ENCODE peak calls at places on chromosomes 12 and 14, in nine cellular contexts. N, Q, X, P, F, K, I, V and R are unnamed samples. For H3K27me3, the result is how much of the 10 kb centered on the place peaks cover.

GRCh38 chr14:94969766-94970165 is 187.6 kb downstream of the DICER1 start:
- DNase-seq in X (no peak), V (no peak), Q (no peak), F (no peak), P (peak), N (no peak), K (no peak), I (no peak), R (no peak)

GRCh38 chr12:102095677-102096263 is 24.1 kb downstream of the NUP37 start:
- DNase-seq in P (no peak), I (no peak), F (no peak), Q (no peak), K (no peak), X (no peak), V (no peak), N (no peak), R (no peak)

GRCh38 chr14:33686856-33687255 is 264.0 kb downstream of the EGLN3 start:
- DNase-seq in N (no peak), I (no peak), K (no peak), Q (no peak), P (no peak), F (no peak), X (no peak), V (no peak), R (no peak)

GRCh38 chr12:73629171-73629570 is 908.5 kb upstream of the ATXN7L3B start:
- DNase-seq in I (no peak), Q (no peak), K (no peak), F (no peak), V (no peak), X (no peak), N (no peak), P (no peak), R (no peak)

GRCh38 chr12:80101126-80101525 is 1.8 kb downstream of the OTOGL start:
- DNase-seq in I (no peak), X (no peak), Q (no peak), F (no peak), V (no peak), N (no peak), P (no peak), K (no peak), R (no peak)

GRCh38 chr14:90553921-90554336 is 157.1 kb downstream of the CALM1 start:
- DNase-seq in K (peak), X (no peak), N (no peak), P (no peak), I (no peak), V (no peak), Q (no peak), F (no peak), R (no peak)

GRCh38 chr12:62123721-62124203 is 136.4 kb upstream of the USP15 start:
- DNase-seq in F (no peak), Q (no peak), V (peak), N (peak), I (no peak), P (peak), X (no peak), K (no peak), R (peak)

GRCh38 chr12:131093971-131094830 is 140.5 kb downstream of the ADGRD1 start:
- DNase-seq in Q (peak), I (no peak), X (no peak), V (no peak), P (no peak), F (no peak), N (peak), K (peak), R (peak)

GRCh38 chr12:64034901-64035576 is 187.1 kb downstream of the KICS2 start:
- DNase-seq in V (no peak), Q (no peak), F (no peak), K (no peak), N (no peak), P (no peak), X (no peak), I (no peak), R (no peak)

GRCh38 chr14:100107236-100107635 is 42.0 kb downstream of the EVL start:
- DNase-seq in F (no peak), I (no peak), Q (no peak), K (peak), P (peak), X (peak), N (no peak), V (no peak), R (no peak)

GRCh38 chr12:29253916-29254625 is 105.0 kb downstream of the FAR2 start:
- DNase-seq in F (no peak), X (no peak), K (no peak), V (no peak), N (no peak), I (no peak), Q (no peak), P (no peak), R (no peak)

GRCh38 chr12:57240926-57241555 is 9.9 kb downstream of the STAC3 start:
- DNase-seq in X (peak), I (no peak), N (no peak), K (no peak), Q (no peak), F (no peak), V (no peak), P (no peak), R (no peak)

GRCh38 chr14:100902295-100902694 is 1.2 kb downstream of the RTL1 start:
- DNase-seq in K (no peak), I (no peak), X (no peak), N (no peak), P (no peak), V (no peak), Q (no peak), F (no peak), R (no peak)

GRCh38 chr14:61965030-61965745 is 203.0 kb downstream of the SNAPC1 start:
- DNase-seq in K (no peak), N (no peak), I (no peak), Q (no peak), V (peak), P (no peak), X (no peak), F (no peak), R (no peak)

GRCh38 chr14:49634547-49635334 is at the start of gene DNAAF2:
- DNase-seq in K (peak), F (peak), X (peak), I (peak), P (peak), N (peak), V (peak), Q (peak), R (peak)

GRCh38 chr14:105844810-105845724 is 318.7 kb downstream of the TMEM121 start:
- DNase-seq in P (no peak), I (peak), X (peak), Q (no peak), K (no peak), N (peak), V (no peak), F (no peak), R (no peak)

GRCh38 chr14:52977798-52978197 is 26.9 kb upstream of the FERMT2 start:
- DNase-seq in V (no peak), F (no peak), X (no peak), P (no peak), I (no peak), Q (no peak), N (no peak), K (no peak), R (no peak)

GRCh38 chr14:99760817-99761216 is 32.4 kb upstream of the EML1 start:
- DNase-seq in P (no peak), X (no peak), Q (no peak), K (no peak), F (no peak), N (no peak), V (no peak), I (no peak), R (no peak)

GRCh38 chr12:37666069-37666781 is 650.3 kb upstream of the ALG10B start:
- DNase-seq in X (peak), I (no peak), K (no peak), F (no peak), P (no peak), V (peak), Q (no peak), N (no peak), R (no peak)

GRCh38 chr12:17809206-17809605 is 280.8 kb downstream of the RERGL start:
- DNase-seq in X (no peak), N (no peak), P (no peak), Q (no peak), F (no peak), I (no peak), V (no peak), K (no peak), R (no peak)

GRCh38 chr14:24272442-24272841 is 1.0 kb upstream of the RABGGTA start:
- DNase-seq in X (no peak), F (no peak), K (no peak), P (no peak), V (no peak), I (no peak), N (no peak), Q (no peak), R (no peak)

GRCh38 chr12:2228535-2228934 is 175.7 kb downstream of the CACNA1C start:
- DNase-seq in F (no peak), X (no peak), Q (no peak), V (no peak), K (no peak), N (no peak), P (no peak), I (no peak), R (no peak)

GRCh38 chr12:52767427-52767826 is 9.7 kb downstream of the KRT76 start:
- DNase-seq in P (no peak), V (no peak), F (no peak), Q (no peak), K (no peak), N (no peak), I (no peak), X (no peak), R (no peak)

GRCh38 chr12:89883630-89884364 is 175.2 kb upstream of the ATP2B1 start:
- DNase-seq in V (no peak), N (no peak), F (no peak), Q (no peak), P (no peak), I (no peak), X (no peak), K (no peak), R (no peak)

GRCh38 chr12:10381912-10382628 is 7.8 kb downstream of the KLRK1 start:
- DNase-seq in I (no peak), V (no peak), N (no peak), P (no peak), K (no peak), X (no peak), Q (no peak), F (no peak), R (no peak)

GRCh38 chr14:24013654-24014514 is 25.2 kb downstream of the DHRS4L2 start:
- DNase-seq in X (no peak), K (no peak), V (peak), F (no peak), Q (no peak), P (peak), I (peak), N (no peak), R (no peak)

GRCh38 chr12:49930515-49931288 is 19.8 kb upstream of the AQP2 start:
- DNase-seq in Q (no peak), P (no peak), V (no peak), K (no peak), F (no peak), X (no peak), I (no peak), N (no peak), R (no peak)

GRCh38 chr12:1473418-1473817 is 121.0 kb downstream of the FBXL14 start:
- DNase-seq in N (no peak), F (no peak), X (no peak), P (peak), V (no peak), Q (peak), I (no peak), K (no peak), R (no peak)

GRCh38 chr14:54902521-54903420 is at the start of gene GCH1:
- DNase-seq in X (peak), I (peak), N (peak), Q (peak), F (peak), V (peak), K (peak), P (peak), R (no peak)

GRCh38 chr14:52874389-52874788 is 76.5 kb downstream of the FERMT2 start:
- DNase-seq in F (no peak), I (no peak), X (no peak), V (no peak), Q (no peak), N (no peak), P (no peak), K (no peak), R (no peak)

GRCh38 chr12:112304411-112304810 is 77.8 kb downstream of the HECTD4 start:
- DNase-seq in V (no peak), Q (no peak), F (no peak), X (no peak), P (no peak), I (no peak), K (no peak), N (no peak), R (no peak)

GRCh38 chr12:94427520-94428381 is 31.9 kb downstream of the CEP83 start:
- DNase-seq in I (peak), F (no peak), V (no peak), P (peak), K (no peak), Q (no peak), N (peak), X (no peak), R (no peak)

GRCh38 chr12:42981379-42981778 is 391.8 kb upstream of the PRICKLE1 start:
- DNase-seq in N (no peak), I (no peak), P (no peak), X (no peak), V (no peak), Q (no peak), F (no peak), K (no peak), R (no peak)

DNA sequence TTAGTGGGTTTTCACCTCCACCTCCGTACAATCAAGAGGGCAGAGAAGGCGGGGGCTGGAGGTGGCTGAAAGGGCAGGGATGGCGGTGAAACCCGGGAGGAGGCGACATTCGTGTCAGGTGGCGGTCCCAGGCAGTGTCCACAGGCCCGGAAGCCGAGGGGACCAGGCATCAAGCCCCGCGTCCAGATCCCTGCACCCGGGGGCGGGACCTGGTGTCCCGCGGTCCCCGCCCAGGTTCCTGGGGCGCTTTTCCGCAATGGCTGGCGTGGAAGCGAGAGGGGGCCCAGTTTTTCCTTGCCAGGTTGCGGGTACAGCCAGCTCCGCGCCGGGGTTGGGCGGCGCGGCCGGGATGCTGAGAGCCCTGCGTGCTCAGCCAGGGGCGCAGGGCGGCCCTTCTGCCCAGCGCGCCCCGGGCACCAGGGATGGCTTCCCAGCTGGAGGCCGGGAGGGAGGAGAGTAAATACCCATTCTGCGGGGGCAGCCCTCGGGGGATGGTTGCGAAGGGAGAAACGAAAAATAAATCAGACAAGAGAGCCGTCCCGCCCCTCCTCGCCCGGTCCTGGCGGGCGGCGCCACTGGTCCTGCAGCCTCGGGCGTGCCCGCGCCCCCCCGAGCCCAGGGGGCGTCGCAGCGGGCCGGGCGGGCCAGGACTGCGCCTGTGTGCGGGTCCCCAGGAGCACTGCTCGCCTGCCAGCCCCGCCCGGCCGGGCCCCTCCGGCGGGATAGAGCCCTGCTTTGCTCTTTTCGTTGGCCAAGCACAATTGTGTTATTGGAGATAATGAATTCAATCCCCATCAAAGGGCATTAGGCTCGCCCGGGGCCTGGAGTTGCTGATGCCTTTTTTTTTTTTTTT is 11.5 kb downstream of the FOXA1 start:
- DNase-seq in F (no peak), V (peak), N (no peak), Q (peak), X (peak), I (peak), K (peak), P (no peak), R (no peak)
- H3K27me3 ChIP-seq in F (under half), V (under half), N (under half), Q (half or more), X (under half), I (under half), K (half or more), P (under half), R (half or more)

DNA sequence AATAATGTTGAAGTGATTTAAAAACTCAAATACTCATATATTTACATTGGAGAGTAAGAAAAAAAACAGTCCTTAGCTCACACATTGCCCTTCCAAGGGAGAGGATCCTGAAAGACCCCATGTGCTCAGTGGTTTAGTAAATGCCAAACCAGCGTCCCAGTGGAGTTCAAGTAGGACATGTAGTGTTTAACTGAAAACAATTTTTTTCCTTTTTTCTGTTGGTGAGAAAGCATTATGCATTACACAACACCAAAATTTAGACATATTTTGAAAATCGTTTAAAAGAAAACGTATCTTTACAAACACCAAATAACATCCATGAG is 33.6 kb downstream of the UBR7 start:
- DNase-seq in N (no peak), X (no peak), Q (no peak), P (no peak), V (no peak), I (no peak), K (no peak), F (no peak), R (no peak)
- H3K4me3 ChIP-seq in N (no peak), X (no peak), Q (no peak), P (no peak), V (no peak), I (no peak), K (no peak), F (no peak), R (no peak)

GRCh38 chr12:16606201-16606849 is 363 bp upstream of the LMO3 start:
- DNase-seq in F (no peak), I (no peak), K (peak), X (peak), Q (peak), V (peak), P (no peak), N (peak), R (peak)

GRCh38 chr12:16606117-16606200 is at the start of gene LMO3:
- DNase-seq in V (no peak), X (no peak), Q (no peak), F (no peak), P (no peak), I (no peak), K (no peak), N (no peak), R (no peak)

GRCh38 chr12:16606936-16607335 is 974 bp upstream of the LMO3 start:
- DNase-seq in K (no peak), X (no peak), P (no peak), N (peak), I (no peak), Q (peak), V (no peak), F (no peak), R (no peak)

GRCh38 chr12:16604853-16605252 is 1.1 kb downstream of the LMO3 start:
- DNase-seq in P (no peak), I (no peak), X (no peak), F (no peak), N (peak), V (no peak), K (peak), Q (peak), R (peak)

DNA sequence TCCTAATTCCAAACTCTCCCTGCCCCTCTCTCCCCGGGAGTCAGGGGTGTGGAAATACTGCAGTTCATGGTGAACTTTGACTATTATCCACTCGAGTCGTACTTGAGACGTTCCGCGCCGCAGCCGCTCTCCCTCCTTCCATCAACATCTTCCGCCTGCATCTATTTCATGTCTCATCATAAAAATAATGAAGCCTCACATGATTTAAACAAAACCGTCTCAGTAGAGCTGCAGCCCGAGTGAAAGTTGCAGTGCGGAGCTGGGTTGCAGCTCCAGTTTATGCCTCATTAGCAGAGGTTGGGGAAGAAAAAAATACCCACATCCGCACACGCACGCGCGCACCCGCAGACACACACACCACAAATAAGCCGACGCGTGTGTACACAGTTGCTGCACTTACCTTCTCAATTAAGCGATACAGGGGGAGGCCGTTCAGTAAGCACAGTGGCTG is 271 bp downstream of the LMO3 start:
- DNase-seq in N (peak), X (peak), K (peak), F (no peak), P (no peak), Q (no peak), V (peak), I (no peak), R (no peak)
- H3K27ac ChIP-seq in N (peak), X (peak), K (peak), F (peak), P (no peak), Q (peak), V (no peak), I (no peak), R (peak)

GRCh38 chr14:21025374-21026151 is 702 bp upstream of the NDRG2 start:
- DNase-seq in N (peak), X (peak), V (no peak), F (no peak), P (no peak), K (peak), I (peak), Q (peak), R (peak)
- H3K27me3 ChIP-seq in N (under half), X (under half), V (under half), F (under half), P (under half), K (under half), I (under half), Q (under half), R (under half)